ENCODE peak calls at places on chromosomes 6 and 20, in eight cellular contexts. One of them, this sample, is unnamed.

GRCh38 chr20:45450097-45450818 is 19.3 kb upstream of the WFDC2 start:
- DNase-seq in HCT116: peak; percentile 31
- DNase-seq in hypothalamus: no peak
- DNase-seq in Right ventricle myocardium superior: no peak
- DNase-seq in neural crest cell: no peak
- DNase-seq in GM18507: no peak
- DNase-seq in tibial nerve: peak; percentile 25
- DNase-seq in ovary: no peak
- DNase-seq in this sample: peak; percentile 44

GRCh38 chr6:16089232-16089843 is 39.5 kb upstream of the MYLIP start:
- DNase-seq in HCT116: no peak
- DNase-seq in hypothalamus: no peak
- DNase-seq in Right ventricle myocardium superior: no peak
- DNase-seq in neural crest cell: no peak
- DNase-seq in GM18507: no peak
- DNase-seq in tibial nerve: no peak
- DNase-seq in ovary: no peak
- DNase-seq in this sample: no peak

GRCh38 chr6:84243240-84243639 is 15.8 kb upstream of the CEP162 start:
- DNase-seq in HCT116: no peak
- DNase-seq in hypothalamus: no peak
- DNase-seq in Right ventricle myocardium superior: no peak
- DNase-seq in neural crest cell: no peak
- DNase-seq in GM18507: no peak
- DNase-seq in tibial nerve: no peak
- DNase-seq in ovary: no peak
- DNase-seq in this sample: no peak

GRCh38 chr6:21185849-21186478 is 407.6 kb upstream of the SOX4 start:
- DNase-seq in HCT116: no peak
- DNase-seq in hypothalamus: no peak
- DNase-seq in Right ventricle myocardium superior: no peak
- DNase-seq in neural crest cell: no peak
- DNase-seq in GM18507: no peak
- DNase-seq in tibial nerve: no peak
- DNase-seq in ovary: no peak
- DNase-seq in this sample: no peak

GRCh38 chr6:121592261-121592935 is 157.0 kb downstream of the GJA1 start:
- DNase-seq in HCT116: no peak
- DNase-seq in hypothalamus: no peak
- DNase-seq in Right ventricle myocardium superior: no peak
- DNase-seq in neural crest cell: no peak
- DNase-seq in GM18507: no peak
- DNase-seq in tibial nerve: no peak
- DNase-seq in ovary: no peak
- DNase-seq in this sample: no peak

GRCh38 chr20:61407561-61407960 is 155.5 kb downstream of the CDH4 start:
- DNase-seq in HCT116: no peak
- DNase-seq in hypothalamus: no peak
- DNase-seq in Right ventricle myocardium superior: no peak
- DNase-seq in neural crest cell: no peak
- DNase-seq in GM18507: no peak
- DNase-seq in tibial nerve: no peak
- DNase-seq in ovary: no peak
- DNase-seq in this sample: no peak

GRCh38 chr6:84772428-84773132 is 8.2 kb upstream of the TBX18 start:
- DNase-seq in HCT116: no peak
- DNase-seq in hypothalamus: no peak
- DNase-seq in Right ventricle myocardium superior: peak; percentile 50
- DNase-seq in neural crest cell: no peak
- DNase-seq in GM18507: no peak
- DNase-seq in tibial nerve: no peak
- DNase-seq in ovary: no peak
- DNase-seq in this sample: no peak

GRCh38 chr6:54758340-54758739 is 88.2 kb upstream of the FAM83B start:
- DNase-seq in HCT116: no peak
- DNase-seq in hypothalamus: no peak
- DNase-seq in Right ventricle myocardium superior: no peak
- DNase-seq in neural crest cell: no peak
- DNase-seq in GM18507: no peak
- DNase-seq in tibial nerve: no peak
- DNase-seq in ovary: no peak
- DNase-seq in this sample: no peak

GRCh38 chr20:341682-342081 is 5.2 kb upstream of the NRSN2 start:
- DNase-seq in HCT116: peak; percentile 94
- DNase-seq in hypothalamus: no peak
- DNase-seq in Right ventricle myocardium superior: no peak
- DNase-seq in neural crest cell: no peak
- DNase-seq in GM18507: no peak
- DNase-seq in tibial nerve: no peak
- DNase-seq in ovary: no peak
- DNase-seq in this sample: peak; percentile 61

GRCh38 chr20:13061381-13061780 is 52.6 kb downstream of the SPTLC3 start:
- DNase-seq in HCT116: no peak
- DNase-seq in hypothalamus: no peak
- DNase-seq in Right ventricle myocardium superior: no peak
- DNase-seq in neural crest cell: no peak
- DNase-seq in GM18507: no peak
- DNase-seq in tibial nerve: no peak
- DNase-seq in ovary: no peak
- DNase-seq in this sample: no peak

GRCh38 chr6:138570716-138571020 is 71.4 kb upstream of the NHSL1 start:
- DNase-seq in HCT116: no peak
- DNase-seq in hypothalamus: no peak
- DNase-seq in Right ventricle myocardium superior: no peak
- DNase-seq in neural crest cell: no peak
- DNase-seq in GM18507: no peak
- DNase-seq in tibial nerve: no peak
- DNase-seq in ovary: no peak
- DNase-seq in this sample: no peak